ENCODE peak calls at places on chromosomes 1 and 21, in nine cellular contexts. X, F, S, C, P, K, R, Q and J are unnamed samples.

GRCh38 chr1:30452925-30453324 is 270.5 kb downstream of the MATN1 start:
- DNase-seq in X (no peak), F (peak; percentile 3), S (no peak), C (no peak), P (no peak), K (no peak), R (no peak), Q (no peak), J (peak; percentile 36)

GRCh38 chr1:88892146-88892877 is 945 bp upstream of the GTF2B start:
- DNase-seq in X (peak; percentile 56), F (peak; percentile 29), S (peak; percentile 66), C (no peak), P (peak; percentile 73), K (no peak), R (no peak), Q (no peak), J (no peak)

GRCh38 chr1:97306504-97306903 is 584.9 kb downstream of the PTBP2 start:
- DNase-seq in X (no peak), F (no peak), S (no peak), C (no peak), P (no peak), K (no peak), R (no peak), Q (no peak), J (no peak)

GRCh38 chr1:66288048-66288447 is 245.9 kb upstream of the SGIP1 start:
- DNase-seq in X (peak; percentile 69), F (no peak), S (no peak), C (no peak), P (no peak), K (no peak), R (no peak), Q (no peak), J (no peak)

GRCh38 chr1:80579055-80579454 is 1221.7 kb upstream of the ADGRL2 start:
- DNase-seq in X (no peak), F (no peak), S (no peak), C (no peak), P (no peak), K (no peak), R (no peak), Q (no peak), J (no peak)

GRCh38 chr1:198523183-198523942 is 17.1 kb downstream of the ATP6V1G3 start:
- DNase-seq in X (no peak), F (no peak), S (no peak), C (no peak), P (no peak), K (no peak), R (no peak), Q (no peak), J (no peak)

GRCh38 chr1:215022723-215023122 is 59.8 kb upstream of the KCNK2 start:
- DNase-seq in X (no peak), F (no peak), S (peak; percentile 86), C (no peak), P (peak; percentile 93), K (no peak), R (no peak), Q (no peak), J (no peak)

GRCh38 chr1:157369808-157370521 is 182.3 kb downstream of the FCRL5 start:
- DNase-seq in X (peak; percentile 62), F (peak; percentile 44), S (peak; percentile 46), C (no peak), P (peak; percentile 44), K (peak; percentile 34), R (no peak), Q (peak; percentile 11), J (no peak)

GRCh38 chr1:61079276-61079897 is 3.0 kb upstream of the NFIA start:
- DNase-seq in X (no peak), F (no peak), S (no peak), C (no peak), P (no peak), K (peak; percentile 78), R (no peak), Q (peak; percentile 52), J (no peak)

GRCh38 chr21:46295177-46295711 is 9.1 kb downstream of the YBEY start:
- DNase-seq in X (no peak), F (no peak), S (peak; percentile 55), C (no peak), P (peak; percentile 55), K (no peak), R (no peak), Q (no peak), J (no peak)

GRCh38 chr1:99964806-99965205 is 5.0 kb upstream of the SLC35A3 start:
- DNase-seq in X (no peak), F (no peak), S (no peak), C (no peak), P (no peak), K (no peak), R (no peak), Q (no peak), J (no peak)

GRCh38 chr21:34537838-34538237 is 25.8 kb upstream of the KCNE1 start:
- DNase-seq in X (no peak), F (no peak), S (peak; percentile 24), C (no peak), P (peak; percentile 61), K (no peak), R (no peak), Q (no peak), J (no peak)

GRCh38 chr1:3075666-3076387 is 6.8 kb downstream of the PRDM16 start:
- DNase-seq in X (no peak), F (no peak), S (no peak), C (peak; percentile 67), P (no peak), K (no peak), R (no peak), Q (no peak), J (no peak)

GRCh38 chr1:92832537-92833160 is 809 bp downstream of the RPL5 start:
- DNase-seq in X (peak; percentile 24), F (no peak), S (no peak), C (no peak), P (peak; percentile 37), K (no peak), R (no peak), Q (peak; percentile 31), J (no peak)

GRCh38 chr1:206534552-206534951 is 27.2 kb downstream of the RASSF5 start:
- DNase-seq in X (no peak), F (no peak), S (no peak), C (no peak), P (no peak), K (no peak), R (no peak), Q (no peak), J (no peak)

GRCh38 chr1:111147948-111148347 is 7.9 kb downstream of the CEPT1 start:
- DNase-seq in X (no peak), F (no peak), S (no peak), C (no peak), P (no peak), K (no peak), R (no peak), Q (no peak), J (no peak)

GRCh38 chr1:225772323-225772768 is 5.3 kb upstream of the SRP9 start:
- DNase-seq in X (peak; percentile 88), F (peak; percentile 92), S (peak; percentile 89), C (peak; percentile 77), P (peak; percentile 81), K (peak; percentile 86), R (no peak), Q (peak; percentile 85), J (peak; percentile 88)

GRCh38 chr1:8674912-8675311 is 142.5 kb downstream of the RERE start:
- DNase-seq in X (peak; percentile 37), F (no peak), S (peak; percentile 44), C (no peak), P (no peak), K (no peak), R (no peak), Q (no peak), J (no peak)

GRCh38 chr1:21104683-21105082 is 72.0 kb downstream of the EIF4G3 start:
- DNase-seq in X (no peak), F (no peak), S (no peak), C (no peak), P (no peak), K (no peak), R (no peak), Q (no peak), J (no peak)

GRCh38 chr1:39632491-39633417 is 6.7 kb downstream of the HEYL start:
- DNase-seq in X (no peak), F (peak; percentile 44), S (peak; percentile 73), C (peak; percentile 86), P (peak; percentile 45), K (peak; percentile 30), R (no peak), Q (no peak), J (peak; percentile 91)

GRCh38 chr1:156860113-156860638 is 489 bp upstream of the NTRK1 start:
- DNase-seq in X (peak; percentile 34), F (peak; percentile 20), S (peak; percentile 48), C (peak; percentile 61), P (peak; percentile 28), K (peak; percentile 48), R (peak; percentile 24), Q (peak; percentile 45), J (no peak)

GRCh38 chr1:160657477-160657820 is 10.6 kb upstream of the SLAMF1 start:
- DNase-seq in X (no peak), F (no peak), S (peak; percentile 70), C (no peak), P (no peak), K (no peak), R (no peak), Q (no peak), J (no peak)

GRCh38 chr1:27071049-27071416 is 58.4 kb upstream of the TENT5B start:
- DNase-seq in X (peak; percentile 10), F (no peak), S (peak; percentile 36), C (no peak), P (peak; percentile 74), K (peak; percentile 6), R (no peak), Q (peak; percentile 19), J (no peak)

GRCh38 chr1:88875595-88875994 is 15.8 kb downstream of the GTF2B start:
- DNase-seq in X (no peak), F (no peak), S (no peak), C (no peak), P (no peak), K (no peak), R (no peak), Q (no peak), J (no peak)